ENCODE peak calls at places on chromosomes 3 and 15, in five cellular contexts. O, H, P, I and L are unnamed samples.

GRCh38 chr15:69787791-69788190 is 309.9 kb downstream of the TLE3 start:
- DNase-seq in O (no peak), H (no peak), P (no peak), I (no peak), L (no peak)

GRCh38 chr15:63600001-63600645 is 2.9 kb downstream of the FBXL22 start:
- DNase-seq in O (peak; percentile 31), H (no peak), P (no peak), I (peak; percentile 43), L (no peak)

GRCh38 chr3:154931484-154931883 is 148.6 kb upstream of the MME start:
- DNase-seq in O (no peak), H (no peak), P (no peak), I (no peak), L (no peak)

GRCh38 chr3:170985304-170985703 is 41.2 kb downstream of the SLC2A2 start:
- DNase-seq in O (no peak), H (no peak), P (no peak), I (no peak), L (no peak)

GRCh38 chr3:127729556-127730056 is 56.9 kb downstream of the ABTB1 start:
- DNase-seq in O (no peak), H (no peak), P (no peak), I (no peak), L (no peak)

GRCh38 chr3:4928277-4928789 is 50.9 kb upstream of the BHLHE40 start:
- DNase-seq in O (no peak), H (no peak), P (no peak), I (no peak), L (no peak)

GRCh38 chr15:37056168-37056893 is 44.0 kb downstream of the MEIS2 start:
- DNase-seq in O (peak; percentile 47), H (no peak), P (peak; percentile 74), I (peak; percentile 54), L (no peak)

GRCh38 chr3:106965286-106965685 is 412.0 kb upstream of the CCDC54 start:
- DNase-seq in O (no peak), H (no peak), P (no peak), I (no peak), L (no peak)

GRCh38 chr3:179474480-179474879 is 23.2 kb upstream of the GNB4 start:
- DNase-seq in O (no peak), H (no peak), P (no peak), I (no peak), L (no peak)

GRCh38 chr15:71153823-71154524 is 38.7 kb downstream of the THSD4 start:
- DNase-seq in O (no peak), H (no peak), P (no peak), I (no peak), L (no peak)

GRCh38 chr3:11186771-11187170 is 32.5 kb downstream of the HRH1 start:
- DNase-seq in O (no peak), H (no peak), P (no peak), I (no peak), L (no peak)

GRCh38 chr3:157819415-157819814 is 286.8 kb downstream of the SHOX2 start:
- DNase-seq in O (no peak), H (no peak), P (no peak), I (no peak), L (no peak)

GRCh38 chr15:80159301-80159700 is 6.5 kb downstream of the FAH start:
- DNase-seq in O (no peak), H (no peak), P (no peak), I (no peak), L (no peak)

GRCh38 chr3:99789322-99789721 is 28.3 kb upstream of the CMSS1 start:
- DNase-seq in O (no peak), H (peak; percentile 1), P (no peak), I (no peak), L (peak; percentile 28)

GRCh38 chr15:101295607-101296225 is 668 bp upstream of the SNRPA1 start:
- DNase-seq in O (no peak), H (no peak), P (no peak), I (no peak), L (no peak)

GRCh38 chr15:101293122-101293521 is 1.9 kb downstream of the SNRPA1 start:
- DNase-seq in O (no peak), H (no peak), P (no peak), I (no peak), L (no peak)

GRCh38 chr15:101294731-101295606 is at the start of gene SNRPA1:
- DNase-seq in O (peak; percentile 99), H (peak; percentile 96), P (peak; percentile 98), I (peak; percentile 99), L (peak; percentile 87)

DNA sequence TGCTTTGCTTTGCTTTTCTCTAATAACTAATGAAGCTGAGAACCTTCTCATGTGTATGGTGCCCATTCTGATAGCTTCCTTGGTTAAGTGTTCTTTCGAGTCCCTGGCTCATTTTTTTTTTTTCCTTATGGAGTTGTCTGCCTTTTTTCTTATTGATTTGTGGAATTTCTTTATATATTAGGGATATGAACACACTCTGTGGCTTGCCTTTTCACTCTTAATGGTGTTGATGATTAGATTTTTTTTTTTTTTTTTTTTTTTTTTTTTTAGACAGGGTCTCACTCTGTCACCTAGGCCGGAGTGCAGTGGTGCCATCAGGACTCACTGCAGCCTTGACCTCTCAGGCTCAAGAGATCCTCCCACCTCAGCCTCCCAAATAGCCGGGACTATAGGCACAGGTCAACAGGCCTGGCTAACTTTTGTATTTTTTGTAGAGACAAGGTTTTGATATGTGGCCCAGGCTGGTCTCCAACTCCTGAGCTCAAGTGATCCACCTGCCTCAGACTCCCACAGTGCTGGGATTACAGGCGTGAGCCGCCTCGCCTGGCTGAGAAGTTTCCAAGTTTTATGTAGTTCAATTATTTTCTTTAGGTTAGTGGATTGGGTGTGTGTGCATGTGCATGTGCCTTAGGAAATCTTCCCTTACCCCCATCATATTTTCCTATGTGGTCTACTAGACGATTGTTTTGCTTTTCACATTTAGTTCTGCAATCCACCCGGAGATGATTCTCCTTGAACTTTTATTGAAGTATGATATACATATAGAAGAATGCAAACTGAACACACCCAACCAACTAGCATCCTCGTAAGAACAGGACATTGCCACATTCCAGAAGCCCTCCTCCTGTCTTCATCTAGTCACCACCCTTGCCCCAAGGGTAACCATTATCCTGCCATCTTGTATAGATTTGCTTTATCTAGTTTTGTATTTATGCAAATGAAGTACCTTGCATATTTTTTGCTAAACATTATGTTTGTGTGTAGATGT is 1.7 kb upstream of the SNRPA1 start:
- DNase-seq in O (no peak), H (no peak), P (no peak), I (no peak), L (no peak)
- H3K4me3 ChIP-seq in O (no peak overlapping the region), H (peak overlapping the region; percentile 76), P (no peak overlapping the region), I (peak overlapping the region; percentile 99), L (peak overlapping the region; percentile 64)

GRCh38 chr15:23750776-23751175 is 63.7 kb upstream of the NDN start:
- DNase-seq in O (no peak), H (no peak), P (no peak), I (no peak), L (no peak)

GRCh38 chr15:23753248-23753647 is 66.1 kb upstream of the NDN start:
- DNase-seq in O (no peak), H (no peak), P (no peak), I (no peak), L (no peak)

GRCh38 chr15:23750179-23750578 is 63.1 kb upstream of the NDN start:
- DNase-seq in O (no peak), H (no peak), P (no peak), I (no peak), L (no peak)
- H3K4me3 ChIP-seq in O (no peak overlapping the region), H (no peak overlapping the region), P (no peak overlapping the region), I (no peak overlapping the region), L (no peak overlapping the region)

GRCh38 chr3:31364711-31365110 is 168.0 kb upstream of the STT3B start:
- DNase-seq in O (no peak), H (no peak), P (no peak), I (no peak), L (no peak)
- H3K4me3 ChIP-seq in O (no peak overlapping the region), H (no peak overlapping the region), P (no peak overlapping the region), I (no peak overlapping the region), L (no peak overlapping the region)

GRCh38 chr3:71227344-71227743 is 356.2 kb downstream of the FOXP1 start:
- DNase-seq in O (no peak), H (no peak), P (no peak), I (no peak), L (no peak)

GRCh38 chr3:71225285-71225684 is 358.2 kb downstream of the FOXP1 start:
- DNase-seq in O (no peak), H (no peak), P (no peak), I (no peak), L (no peak)

GRCh38 chr3:71228156-71228885 is 355.2 kb downstream of the FOXP1 start:
- DNase-seq in O (no peak), H (no peak), P (no peak), I (no peak), L (no peak)

GRCh38 chr3:71226565-71227281 is 356.8 kb downstream of the FOXP1 start:
- DNase-seq in O (peak; percentile 50), H (peak; percentile 62), P (no peak), I (peak; percentile 44), L (peak; percentile 27)

DNA sequence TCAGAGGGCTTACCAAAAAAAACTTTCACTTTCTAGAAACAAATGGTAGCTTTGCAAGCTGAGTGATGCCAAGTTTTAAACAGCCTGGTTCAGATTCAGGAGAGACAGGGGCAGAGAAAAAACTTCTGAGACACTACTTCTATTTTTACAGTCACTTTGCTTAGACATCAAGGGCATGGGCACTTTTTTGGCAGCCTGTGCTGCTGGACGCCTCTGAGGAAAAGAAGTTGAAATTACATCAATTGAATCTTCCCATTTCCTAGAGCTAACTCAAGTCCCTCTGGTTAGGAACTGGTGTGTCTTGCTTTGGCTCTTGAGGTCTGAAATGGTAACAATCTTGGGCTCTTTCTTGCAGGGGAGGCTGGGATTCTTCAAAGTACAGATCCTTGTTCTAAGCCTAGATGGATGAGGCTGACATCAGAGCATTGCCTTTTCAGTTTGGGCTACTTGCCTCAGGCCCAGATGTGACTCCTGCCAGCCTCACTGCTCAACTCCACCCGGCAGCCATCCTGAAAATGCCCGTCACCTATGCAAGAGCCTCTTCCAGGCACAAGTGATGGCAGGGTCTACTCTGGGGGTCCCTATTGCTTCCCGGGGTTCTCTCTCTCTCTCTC is 357.5 kb downstream of the FOXP1 start:
- DNase-seq in O (no peak), H (no peak), P (no peak), I (no peak), L (no peak)
- H3K4me3 ChIP-seq in O (peak overlapping the region; percentile 49), H (peak overlapping the region; percentile 48), P (no peak overlapping the region), I (peak overlapping the region; percentile 43), L (no peak overlapping the region)